ENCODE peak calls at places on chromosomes 5 and 9, in five cellular contexts. One of them, this sample, is unnamed.

GRCh38 chr5:100647461-100648230 is 112.5 kb downstream of the FAM174A start:
- DNase-seq in tibial artery: no peak
- DNase-seq in psoas muscle: no peak
- DNase-seq in PC-9: peak; percentile 51
- DNase-seq in right lobe of liver: peak; percentile 47
- DNase-seq in this sample: peak; percentile 72

GRCh38 chr5:171629221-171630005 is 156.2 kb upstream of the SMIM23 start:
- DNase-seq in tibial artery: no peak
- DNase-seq in psoas muscle: no peak
- DNase-seq in PC-9: no peak
- DNase-seq in right lobe of liver: no peak
- DNase-seq in this sample: no peak

GRCh38 chr5:111997308-111998159 is 240.5 kb upstream of the NREP start:
- DNase-seq in tibial artery: no peak
- DNase-seq in psoas muscle: no peak
- DNase-seq in PC-9: no peak
- DNase-seq in right lobe of liver: no peak
- DNase-seq in this sample: no peak

GRCh38 chr9:15136646-15137045 is 170.4 kb downstream of the TTC39B start:
- DNase-seq in tibial artery: no peak
- DNase-seq in psoas muscle: no peak
- DNase-seq in PC-9: no peak
- DNase-seq in right lobe of liver: no peak
- DNase-seq in this sample: no peak

GRCh38 chr9:75892168-75892901 is 1.9 kb downstream of the PCSK5 start:
- DNase-seq in tibial artery: peak; percentile 81
- DNase-seq in psoas muscle: peak; percentile 60
- DNase-seq in PC-9: peak; percentile 63
- DNase-seq in right lobe of liver: peak; percentile 53
- DNase-seq in this sample: peak; percentile 74

GRCh38 chr5:164184158-164184557 is 678.7 kb downstream of the MAT2B start:
- DNase-seq in tibial artery: no peak
- DNase-seq in psoas muscle: no peak
- DNase-seq in PC-9: no peak
- DNase-seq in right lobe of liver: no peak
- DNase-seq in this sample: no peak

GRCh38 chr9:72557549-72557948 is 36.1 kb downstream of the TMC1 start:
- DNase-seq in tibial artery: no peak
- DNase-seq in psoas muscle: no peak
- DNase-seq in PC-9: peak; percentile 77
- DNase-seq in right lobe of liver: no peak
- DNase-seq in this sample: no peak

GRCh38 chr5:39716532-39716971 is 291.8 kb upstream of the DAB2 start:
- DNase-seq in tibial artery: peak; percentile 61
- DNase-seq in psoas muscle: no peak
- DNase-seq in PC-9: peak; percentile 53
- DNase-seq in right lobe of liver: peak; percentile 47
- DNase-seq in this sample: no peak

GRCh38 chr5:143629871-143630658 is 181.9 kb upstream of the HMHB1 start:
- DNase-seq in tibial artery: no peak
- DNase-seq in psoas muscle: no peak
- DNase-seq in PC-9: peak; percentile 12
- DNase-seq in right lobe of liver: no peak
- DNase-seq in this sample: no peak

GRCh38 chr5:124193371-124193789 is 553.1 kb downstream of the ZNF608 start:
- DNase-seq in tibial artery: no peak
- DNase-seq in psoas muscle: no peak
- DNase-seq in PC-9: no peak
- DNase-seq in right lobe of liver: no peak
- DNase-seq in this sample: no peak

GRCh38 chr5:54774281-54775171 is 210.9 kb downstream of the ESM1 start:
- DNase-seq in tibial artery: peak; percentile 95
- DNase-seq in psoas muscle: peak; percentile 75
- DNase-seq in PC-9: no peak
- DNase-seq in right lobe of liver: no peak
- DNase-seq in this sample: peak; percentile 61

GRCh38 chr5:158162479-158162878 is 303.5 kb upstream of the CLINT1 start:
- DNase-seq in tibial artery: no peak
- DNase-seq in psoas muscle: no peak
- DNase-seq in PC-9: no peak
- DNase-seq in right lobe of liver: no peak
- DNase-seq in this sample: no peak

GRCh38 chr9:122418016-122418415 is 47.2 kb downstream of the PTGS1 start:
- DNase-seq in tibial artery: no peak
- DNase-seq in psoas muscle: no peak
- DNase-seq in PC-9: no peak
- DNase-seq in right lobe of liver: no peak
- DNase-seq in this sample: no peak

GRCh38 chr9:117120061-117120460 is 294.8 kb downstream of the ASTN2 start:
- DNase-seq in tibial artery: no peak
- DNase-seq in psoas muscle: no peak
- DNase-seq in PC-9: no peak
- DNase-seq in right lobe of liver: no peak
- DNase-seq in this sample: no peak

GRCh38 chr9:136850866-136851775 is 1.0 kb upstream of the MAMDC4 start:
- DNase-seq in tibial artery: no peak
- DNase-seq in psoas muscle: peak; percentile 58
- DNase-seq in PC-9: no peak
- DNase-seq in right lobe of liver: peak; percentile 25
- DNase-seq in this sample: no peak

GRCh38 chr9:72598639-72599038 is 77.2 kb downstream of the TMC1 start:
- DNase-seq in tibial artery: no peak
- DNase-seq in psoas muscle: no peak
- DNase-seq in PC-9: no peak
- DNase-seq in right lobe of liver: no peak
- DNase-seq in this sample: no peak

GRCh38 chr5:1543398-1544293 is 19.9 kb upstream of the LPCAT1 start:
- DNase-seq in tibial artery: peak; percentile 47
- DNase-seq in psoas muscle: no peak
- DNase-seq in PC-9: no peak
- DNase-seq in right lobe of liver: peak; percentile 17
- DNase-seq in this sample: peak; percentile 58

GRCh38 chr5:40071870-40072269 is 607.8 kb upstream of the PTGER4 start:
- DNase-seq in tibial artery: no peak
- DNase-seq in psoas muscle: no peak
- DNase-seq in PC-9: no peak
- DNase-seq in right lobe of liver: no peak
- DNase-seq in this sample: no peak

GRCh38 chr5:135194126-135194488 is 160.1 kb upstream of the PITX1 start:
- DNase-seq in tibial artery: no peak
- DNase-seq in psoas muscle: no peak
- DNase-seq in PC-9: no peak
- DNase-seq in right lobe of liver: no peak
- DNase-seq in this sample: no peak

GRCh38 chr9:134689320-134690181 is 47.9 kb downstream of the COL5A1 start:
- DNase-seq in tibial artery: peak; percentile 89
- DNase-seq in psoas muscle: peak; percentile 87
- DNase-seq in PC-9: peak; percentile 73
- DNase-seq in right lobe of liver: peak; percentile 62
- DNase-seq in this sample: peak; percentile 79

GRCh38 chr9:97594414-97594921 is 38.7 kb downstream of the TSTD2 start:
- DNase-seq in tibial artery: no peak
- DNase-seq in psoas muscle: peak; percentile 95
- DNase-seq in PC-9: no peak
- DNase-seq in right lobe of liver: no peak
- DNase-seq in this sample: no peak

GRCh38 chr5:96896806-96897205 is 20.5 kb downstream of the ERAP2 start:
- DNase-seq in tibial artery: no peak
- DNase-seq in psoas muscle: no peak
- DNase-seq in PC-9: no peak
- DNase-seq in right lobe of liver: no peak
- DNase-seq in this sample: no peak

GRCh38 chr5:141714542-141715303 is 32.7 kb upstream of the ARAP3 start:
- DNase-seq in tibial artery: no peak
- DNase-seq in psoas muscle: no peak
- DNase-seq in PC-9: no peak
- DNase-seq in right lobe of liver: no peak
- DNase-seq in this sample: no peak

GRCh38 chr5:154587123-154587725 is 109.2 kb upstream of the HAND1 start:
- DNase-seq in tibial artery: no peak
- DNase-seq in psoas muscle: no peak
- DNase-seq in PC-9: no peak
- DNase-seq in right lobe of liver: no peak
- DNase-seq in this sample: no peak

GRCh38 chr9:33415152-33416038 is 13.0 kb upstream of the AQP7 start:
- DNase-seq in tibial artery: peak; percentile 76
- DNase-seq in psoas muscle: peak; percentile 85
- DNase-seq in PC-9: peak; percentile 80
- DNase-seq in right lobe of liver: peak; percentile 83
- DNase-seq in this sample: peak; percentile 96

GRCh38 chr9:79116709-79117108 is 455.1 kb upstream of the TLE4 start:
- DNase-seq in tibial artery: no peak
- DNase-seq in psoas muscle: no peak
- DNase-seq in PC-9: no peak
- DNase-seq in right lobe of liver: no peak
- DNase-seq in this sample: no peak

GRCh38 chr5:99721487-99721886 is 792.7 kb upstream of the CHD1 start:
- DNase-seq in tibial artery: no peak
- DNase-seq in psoas muscle: no peak
- DNase-seq in PC-9: no peak
- DNase-seq in right lobe of liver: no peak
- DNase-seq in this sample: no peak

GRCh38 chr9:110738982-110739381 is 70.4 kb downstream of the MUSK start:
- DNase-seq in tibial artery: no peak
- DNase-seq in psoas muscle: no peak
- DNase-seq in PC-9: no peak
- DNase-seq in right lobe of liver: no peak
- DNase-seq in this sample: no peak

GRCh38 chr5:109690456-109691247 is 925 bp downstream of the MAN2A1 start:
- DNase-seq in tibial artery: peak; percentile 91
- DNase-seq in psoas muscle: peak; percentile 88
- DNase-seq in PC-9: peak; percentile 46
- DNase-seq in right lobe of liver: peak; percentile 82
- DNase-seq in this sample: peak; percentile 83

GRCh38 chr9:100206899-100207298 is 107.9 kb downstream of the INVS start:
- DNase-seq in tibial artery: no peak
- DNase-seq in psoas muscle: no peak
- DNase-seq in PC-9: no peak
- DNase-seq in right lobe of liver: no peak
- DNase-seq in this sample: no peak

GRCh38 chr5:120139039-120139438 is 325.1 kb upstream of the PRR16 start:
- DNase-seq in tibial artery: no peak
- DNase-seq in psoas muscle: no peak
- DNase-seq in PC-9: no peak
- DNase-seq in right lobe of liver: no peak
- DNase-seq in this sample: no peak

GRCh38 chr9:18122156-18122555 is 351.8 kb upstream of the ADAMTSL1 start:
- DNase-seq in tibial artery: no peak
- DNase-seq in psoas muscle: no peak
- DNase-seq in PC-9: no peak
- DNase-seq in right lobe of liver: no peak
- DNase-seq in this sample: no peak

GRCh38 chr5:31291323-31291854 is 97.9 kb downstream of the CDH6 start:
- DNase-seq in tibial artery: no peak
- DNase-seq in psoas muscle: no peak
- DNase-seq in PC-9: peak; percentile 42
- DNase-seq in right lobe of liver: no peak
- DNase-seq in this sample: no peak

GRCh38 chr5:57696005-57696755 is 213.6 kb upstream of the ACTBL2 start:
- DNase-seq in tibial artery: no peak
- DNase-seq in psoas muscle: no peak
- DNase-seq in PC-9: no peak
- DNase-seq in right lobe of liver: no peak
- DNase-seq in this sample: no peak
- TF ChIP-seq CTCF in tibial artery: no peak
- TF ChIP-seq CTCF in psoas muscle: no peak
- TF ChIP-seq CTCF in PC-9: no peak
- TF ChIP-seq CTCF in right lobe of liver: no peak
- TF ChIP-seq CTCF in this sample: no peak

GRCh38 chr5:139755892-139756671 is 39.5 kb upstream of the PSD2 start:
- DNase-seq in tibial artery: no peak
- DNase-seq in psoas muscle: no peak
- DNase-seq in PC-9: no peak
- DNase-seq in right lobe of liver: no peak
- DNase-seq in this sample: no peak
- H3K4me3 ChIP-seq in tibial artery: no peak overlapping the region
- H3K4me3 ChIP-seq in psoas muscle: peak overlapping the region; percentile 48
- H3K4me3 ChIP-seq in PC-9: peak overlapping the region; percentile 42
- H3K4me3 ChIP-seq in right lobe of liver: no peak overlapping the region
- H3K4me3 ChIP-seq in this sample: no peak overlapping the region

DNA sequence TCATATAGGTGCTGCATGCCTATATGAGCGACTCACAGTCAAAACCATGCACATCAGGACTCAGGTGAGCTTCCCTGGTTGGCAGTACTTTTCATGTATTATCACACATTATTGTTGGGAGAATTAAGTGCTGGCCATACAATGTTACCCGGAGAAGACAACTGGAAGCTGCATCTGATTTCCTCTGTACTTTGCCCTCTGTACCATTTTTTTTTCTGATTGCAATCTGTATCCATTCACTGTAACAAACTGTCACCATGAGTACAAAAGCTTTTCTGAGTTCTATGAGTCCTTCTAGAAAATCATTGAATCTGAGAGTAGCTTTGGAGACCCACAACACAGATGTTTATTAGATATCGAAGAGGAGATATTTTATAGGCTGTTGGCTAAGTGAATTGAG is 651.0 kb downstream of the NR2F1-AS1 start:
- DNase-seq in tibial artery: no peak
- DNase-seq in psoas muscle: no peak
- DNase-seq in PC-9: no peak
- DNase-seq in right lobe of liver: no peak
- DNase-seq in this sample: no peak
- H3K4me1 ChIP-seq in tibial artery: no peaks in the 10 kb centered on the region
- H3K4me1 ChIP-seq in psoas muscle: no peaks in the 10 kb centered on the region
- H3K4me1 ChIP-seq in PC-9: peaks cover 17% of the 10 kb centered on the region
- H3K4me1 ChIP-seq in right lobe of liver: no peaks in the 10 kb centered on the region
- H3K4me1 ChIP-seq in this sample: no peaks in the 10 kb centered on the region

GRCh38 chr9:115226152-115226551 is 108.2 kb upstream of the TNC start:
- DNase-seq in tibial artery: no peak
- DNase-seq in psoas muscle: no peak
- DNase-seq in PC-9: no peak
- DNase-seq in right lobe of liver: no peak
- DNase-seq in this sample: no peak
- TF ChIP-seq CTCF in tibial artery: no peak
- TF ChIP-seq CTCF in psoas muscle: no peak
- TF ChIP-seq CTCF in PC-9: peak; percentile 55
- TF ChIP-seq CTCF in right lobe of liver: no peak
- TF ChIP-seq CTCF in this sample: no peak

GRCh38 chr9:124255222-124255621 is 2.5 kb upstream of the NEK6 start:
- DNase-seq in tibial artery: peak; percentile 52
- DNase-seq in psoas muscle: peak; percentile 1
- DNase-seq in PC-9: no peak
- DNase-seq in right lobe of liver: no peak
- DNase-seq in this sample: no peak
- H3K4me3 ChIP-seq in tibial artery: no peak overlapping the region
- H3K4me3 ChIP-seq in psoas muscle: no peak overlapping the region
- H3K4me3 ChIP-seq in PC-9: no peak overlapping the region
- H3K4me3 ChIP-seq in right lobe of liver: no peak overlapping the region
- H3K4me3 ChIP-seq in this sample: no peak overlapping the region

GRCh38 chr5:132220476-132220875 is 7.2 kb downstream of the P4HA2 start:
- DNase-seq in tibial artery: peak; percentile 40
- DNase-seq in psoas muscle: no peak
- DNase-seq in PC-9: no peak
- DNase-seq in right lobe of liver: no peak
- DNase-seq in this sample: no peak
- H3K4me1 ChIP-seq in tibial artery: peaks cover 41% of the 10 kb centered on the region
- H3K4me1 ChIP-seq in psoas muscle: peaks cover 46% of the 10 kb centered on the region
- H3K4me1 ChIP-seq in PC-9: no peaks in the 10 kb centered on the region
- H3K4me1 ChIP-seq in right lobe of liver: no peaks in the 10 kb centered on the region
- H3K4me1 ChIP-seq in this sample: peaks cover 19% of the 10 kb centered on the region

GRCh38 chr9:109101202-109101595 is 18.5 kb downstream of the TMEM245 start:
- DNase-seq in tibial artery: no peak
- DNase-seq in psoas muscle: no peak
- DNase-seq in PC-9: no peak
- DNase-seq in right lobe of liver: no peak
- DNase-seq in this sample: no peak
- TF ChIP-seq CTCF in tibial artery: no peak
- TF ChIP-seq CTCF in psoas muscle: no peak
- TF ChIP-seq CTCF in PC-9: no peak
- TF ChIP-seq CTCF in right lobe of liver: no peak
- TF ChIP-seq CTCF in this sample: no peak